ENCODE peak calls at places on chromosomes 1 and 21, in six cellular contexts. G is K562, Q is HepG2, N is H1, S is GM12891, H is GM12878. D is an unnamed sample.

GRCh38 chr1:242522304-242522945 is 2.1 kb downstream of the PLD5 start:
- DNase-seq in G (no peak), Q (no peak), N (no peak), S (no peak), H (no peak), D (no peak)

GRCh38 chr1:200028586-200029034 is 1.1 kb downstream of the NR5A2 start:
- DNase-seq in G (no peak), Q (no peak), N (no peak), S (no peak), H (no peak), D (no peak)

GRCh38 chr1:42935313-42935624 is 23.4 kb downstream of the SLC2A1 start:
- DNase-seq in G (no peak), Q (no peak), N (no peak), S (no peak), H (no peak), D (no peak)

GRCh38 chr1:103220503-103221095 is 112.3 kb upstream of the COL11A1 start:
- DNase-seq in G (no peak), Q (no peak), N (no peak), S (no peak), H (no peak), D (no peak)

GRCh38 chr1:216566809-216567208 is 143.6 kb upstream of the USH2A start:
- DNase-seq in G (no peak), Q (no peak), N (no peak), S (no peak), H (no peak), D (no peak)

GRCh38 chr1:26121854-26122773 is 10.5 kb downstream of the PDIK1L start:
- DNase-seq in G (no peak), Q (no peak), N (no peak), S (no peak), H (no peak), D (no peak)

GRCh38 chr21:42781150-42781980 is 98.0 kb downstream of the WDR4 start:
- DNase-seq in G (no peak), Q (peak), N (peak), S (no peak), H (no peak), D (no peak)

GRCh38 chr1:160354388-160354985 is 11.3 kb downstream of the NCSTN start:
- DNase-seq in G (peak), Q (peak), N (no peak), S (no peak), H (no peak), D (no peak)

GRCh38 chr1:88490676-88491075 is 193.4 kb upstream of the PKN2 start:
- DNase-seq in G (no peak), Q (no peak), N (no peak), S (no peak), H (no peak), D (no peak)

GRCh38 chr1:41935226-41935625 is 16.5 kb upstream of the HIVEP3 start:
- DNase-seq in G (no peak), Q (no peak), N (no peak), S (no peak), H (no peak), D (no peak)

GRCh38 chr1:175543447-175543846 is 199.9 kb downstream of the TNR start:
- DNase-seq in G (no peak), Q (no peak), N (no peak), S (no peak), H (no peak), D (no peak)

GRCh38 chr1:199121047-199121446 is 482.2 kb downstream of the PTPRC start:
- DNase-seq in G (no peak), Q (no peak), N (no peak), S (no peak), H (no peak), D (no peak)

GRCh38 chr1:245680395-245680794 is 525.6 kb downstream of the KIF26B start:
- DNase-seq in G (no peak), Q (no peak), N (no peak), S (no peak), H (no peak), D (no peak)

GRCh38 chr1:89688607-89689006 is 55.7 kb downstream of the LRRC8C start:
- DNase-seq in G (no peak), Q (no peak), N (no peak), S (no peak), H (no peak), D (no peak)

GRCh38 chr1:63155437-63155836 is 166.9 kb upstream of the FOXD3 start:
- DNase-seq in G (no peak), Q (no peak), N (no peak), S (no peak), H (no peak), D (no peak)

GRCh38 chr21:45880097-45881068 is 101.2 kb upstream of the COL6A1 start:
- DNase-seq in G (peak), Q (peak), N (peak), S (peak), H (no peak), D (peak)

GRCh38 chr1:10745886-10746455 is 50.5 kb downstream of the CASZ1 start:
- DNase-seq in G (no peak), Q (no peak), N (no peak), S (no peak), H (no peak), D (no peak)

GRCh38 chr1:155514582-155515187 is 47.9 kb downstream of the ASH1L start:
- DNase-seq in G (no peak), Q (no peak), N (no peak), S (no peak), H (no peak), D (no peak)

GRCh38 chr1:206823725-206824124 is 41.7 kb upstream of the IL20 start:
- DNase-seq in G (no peak), Q (no peak), N (no peak), S (no peak), H (no peak), D (no peak)

GRCh38 chr21:32726742-32727477 is 903 bp downstream of the SYNJ1 start:
- DNase-seq in G (peak), Q (no peak), N (no peak), S (peak), H (no peak), D (no peak)

GRCh38 chr21:35904995-35905972 is 155.0 kb downstream of the SETD4 start:
- DNase-seq in G (no peak), Q (no peak), N (no peak), S (no peak), H (no peak), D (no peak)

GRCh38 chr21:37071561-37072238 is 1.2 kb downstream of the PIGP start:
- DNase-seq in G (peak), Q (no peak), N (no peak), S (no peak), H (no peak), D (no peak)
- TF ChIP-seq POLR2A in G (no peak), Q (peak), N (no peak), S (no peak), H (no peak), D (no peak)

GRCh38 chr1:117271129-117271528 is 60.4 kb upstream of the VTCN1 start:
- DNase-seq in G (no peak), Q (no peak), N (no peak), S (no peak), H (no peak), D (no peak)

GRCh38 chr1:117271959-117272358 is 61.2 kb upstream of the VTCN1 start:
- DNase-seq in G (no peak), Q (no peak), N (no peak), S (no peak), H (no peak), D (no peak)

GRCh38 chr1:117275055-117275454 is 64.3 kb upstream of the VTCN1 start:
- DNase-seq in G (no peak), Q (no peak), N (no peak), S (no peak), H (no peak), D (no peak)
- TF ChIP-seq TAF1 in G (no peak), Q (no peak), N (no peak), S (no peak), H (no peak), D (no peak)

DNA sequence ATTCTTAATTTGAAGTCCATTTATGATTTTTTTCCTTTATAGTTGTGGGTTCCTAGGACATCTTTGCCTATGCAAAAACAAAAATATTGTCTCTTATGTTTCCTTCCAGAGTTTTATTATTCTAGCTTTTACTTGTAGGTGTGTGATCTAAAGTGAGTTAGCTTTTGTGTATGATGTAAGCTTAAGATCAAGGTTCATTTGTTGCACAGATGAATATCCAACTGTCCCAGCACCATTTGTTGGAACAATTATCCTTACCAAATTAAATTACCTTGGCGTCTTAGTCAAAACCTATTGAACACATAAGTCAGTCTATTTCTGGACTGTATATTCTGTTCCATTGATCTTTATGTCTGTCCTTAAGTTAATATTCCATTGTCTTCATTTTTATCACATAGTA is 337.6 kb downstream of the ZP4 start:
- DNase-seq in G (no peak), Q (no peak), N (no peak), S (no peak), H (no peak), D (no peak)
- TF ChIP-seq POLR2A in G (no peak), Q (no peak), N (no peak), S (no peak), H (no peak), D (no peak)

GRCh38 chr1:28565726-28566125 is 12.8 kb downstream of the TRNAU1AP start:
- DNase-seq in G (no peak), Q (no peak), N (no peak), S (no peak), H (no peak), D (no peak)

GRCh38 chr1:28564310-28564709 is 11.4 kb downstream of the TRNAU1AP start:
- DNase-seq in G (no peak), Q (no peak), N (no peak), S (no peak), H (no peak), D (no peak)

GRCh38 chr1:28571911-28572310 is 19.0 kb downstream of the TRNAU1AP start:
- DNase-seq in G (no peak), Q (no peak), N (no peak), S (no peak), H (no peak), D (no peak)

GRCh38 chr1:28565040-28565439 is 12.2 kb downstream of the TRNAU1AP start:
- DNase-seq in G (no peak), Q (no peak), N (no peak), S (no peak), H (no peak), D (no peak)

GRCh38 chr1:28566931-28567330 is 14.0 kb downstream of the TRNAU1AP start:
- DNase-seq in G (no peak), Q (no peak), N (no peak), S (no peak), H (no peak), D (no peak)
- TF ChIP-seq TAF1 in G (no peak), Q (no peak), N (no peak), S (no peak), H (no peak), D (no peak)

GRCh38 chr1:8423134-8423701 is 105.3 kb downstream of the SLC45A1 start:
- DNase-seq in G (no peak), Q (no peak), N (peak), S (peak), H (no peak), D (no peak)
- TF ChIP-seq POLR2A in G (no peak), Q (no peak), N (no peak), S (no peak), H (no peak), D (no peak)

GRCh38 chr1:161494069-161494735 is 11.1 kb upstream of the FCGR2A start:
- DNase-seq in G (no peak), Q (no peak), N (no peak), S (no peak), H (no peak), D (no peak)
- TF ChIP-seq TAF1 in G (no peak), Q (no peak), N (no peak), S (no peak), H (no peak), D (no peak)

D was measured in GM12892.